ENCODE peak calls at places on chromosomes 16 and 17, in ten cellular contexts. W is lower leg skin, S is AG09309, R is choroid plexus epithelial cell, B is thyroid gland, K is AG04450, M is body of pancreas, I is mammary epithelial cell, G is upper lobe of right lung, A is tibial nerve. Z is an unnamed sample.

GRCh38 chr16:49643429-49644142 is 212.3 kb downstream of the ZNF423 start:
- DNase-seq in B (no peak), W (no peak), S (peak; percentile 63), M (no peak), R (peak; percentile 65), I (no peak), A (no peak), K (no peak), G (no peak), Z (peak; percentile 74)

GRCh38 chr17:73533801-73534574 is 110.3 kb downstream of the SDK2 start:
- DNase-seq in I (no peak), A (no peak), B (no peak), G (no peak), W (no peak), M (no peak), R (no peak), K (no peak), S (no peak), Z (no peak)

GRCh38 chr17:77279448-77280303 is 138.9 kb downstream of the SEC14L1 start:
- DNase-seq in I (peak; percentile 99), K (no peak), B (no peak), G (peak; percentile 93), A (no peak), S (no peak), R (no peak), M (no peak), W (no peak), Z (peak; percentile 72)

GRCh38 chr16:78506372-78507193 is 407.1 kb downstream of the WWOX start:
- DNase-seq in G (no peak), A (no peak), M (no peak), W (no peak), B (no peak), R (no peak), K (no peak), S (no peak), I (no peak), Z (no peak)

GRCh38 chr16:69831212-69832123 is 69.3 kb downstream of the WWP2 start:
- DNase-seq in S (peak; percentile 25), G (no peak), K (no peak), I (no peak), W (no peak), A (no peak), B (no peak), M (no peak), R (peak; percentile 54), Z (peak; percentile 35)

GRCh38 chr17:47703671-47704070 is 9.7 kb downstream of the TBKBP1 start:
- DNase-seq in M (no peak), I (no peak), R (no peak), B (no peak), A (no peak), S (no peak), G (no peak), K (no peak), W (no peak), Z (no peak)

GRCh38 chr16:8655184-8655717 is 19.2 kb upstream of the ABAT start:
- DNase-seq in B (no peak), S (no peak), G (no peak), I (peak; percentile 42), M (peak; percentile 38), R (peak; percentile 63), A (no peak), K (no peak), W (no peak), Z (peak; percentile 46)

GRCh38 chr17:82114447-82114846 is 16.4 kb upstream of the FASN start:
- DNase-seq in R (no peak), S (no peak), M (no peak), I (no peak), A (no peak), B (no peak), G (no peak), W (no peak), K (no peak), Z (no peak)

GRCh38 chr17:47955497-47956461 is 1.9 kb downstream of the PRR15L start:
- DNase-seq in G (peak; percentile 94), A (no peak), S (no peak), B (peak; percentile 99), K (no peak), M (peak; percentile 98), R (peak; percentile 34), I (peak; percentile 30), W (no peak), Z (no peak)

GRCh38 chr16:27230562-27230991 is 27.3 kb downstream of the KDM8 start:
- DNase-seq in A (no peak), K (no peak), M (no peak), G (no peak), R (no peak), I (no peak), B (no peak), W (no peak), S (no peak), Z (no peak)

GRCh38 chr17:76659928-76660614 is 16.5 kb upstream of the ST6GALNAC1 start:
- DNase-seq in I (no peak), K (no peak), W (no peak), B (peak; percentile 93), S (no peak), G (no peak), A (no peak), M (no peak), R (no peak), Z (peak; percentile 49)

DNA sequence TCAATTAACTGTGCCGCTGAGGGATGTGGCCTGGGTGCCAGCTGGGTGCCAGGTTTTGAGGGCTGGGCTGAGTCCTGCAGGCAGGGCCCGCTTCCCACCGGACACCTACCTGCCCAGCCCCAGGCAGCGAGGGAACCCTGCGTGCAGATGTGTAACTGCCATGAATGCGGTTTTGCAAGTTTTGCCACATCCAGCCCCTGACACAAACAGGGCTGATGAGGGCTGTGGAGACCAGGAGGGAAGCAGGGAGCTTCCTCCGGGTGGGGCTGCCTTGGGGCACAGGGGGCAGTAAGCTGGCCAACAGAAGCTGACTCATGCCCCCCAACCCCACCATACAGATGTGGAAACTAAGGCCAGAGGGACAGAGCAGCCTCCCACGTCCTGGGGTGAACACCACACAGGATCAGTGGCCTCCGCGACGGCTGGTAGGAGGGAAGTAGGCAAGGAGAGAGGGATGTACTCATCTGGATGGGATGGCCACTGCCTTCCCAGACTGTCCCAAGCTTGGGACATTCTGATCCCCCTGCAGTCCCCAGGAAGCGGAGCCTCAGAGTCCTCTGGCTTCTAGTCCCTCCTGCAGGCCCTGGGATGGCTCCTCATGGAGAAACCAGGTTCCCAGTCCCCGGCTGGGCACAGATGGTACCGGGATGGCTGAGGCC is 1.6 kb downstream of the UBALD1 start:
- DNase-seq in M (no peak), B (no peak), G (no peak), S (no peak), R (no peak), I (peak; percentile 69), K (no peak), A (no peak), W (no peak), Z (no peak)
- H3K4me3 ChIP-seq in M (peak overlapping the region; percentile 79), B (peak overlapping the region; percentile 94), G (peak overlapping the region; percentile 81), S (peak overlapping the region; percentile 77), R (peak overlapping the region; percentile 86), I (peak overlapping the region; percentile 83), K (peak overlapping the region; percentile 84), A (peak overlapping the region; percentile 98), W (peak overlapping the region; percentile 67), Z (peak overlapping the region; percentile 80)

GRCh38 chr17:80395402-80396151 is 19.4 kb upstream of the ENDOV start:
- DNase-seq in B (no peak), W (no peak), I (no peak), S (no peak), M (no peak), G (no peak), A (no peak), R (no peak), K (no peak), Z (no peak)
- TF ChIP-seq CTCF in B (no peak), W (no peak), I (no peak), S (no peak), M (no peak), G (no peak), A (no peak), R (no peak), K (no peak), Z (no peak)

DNA sequence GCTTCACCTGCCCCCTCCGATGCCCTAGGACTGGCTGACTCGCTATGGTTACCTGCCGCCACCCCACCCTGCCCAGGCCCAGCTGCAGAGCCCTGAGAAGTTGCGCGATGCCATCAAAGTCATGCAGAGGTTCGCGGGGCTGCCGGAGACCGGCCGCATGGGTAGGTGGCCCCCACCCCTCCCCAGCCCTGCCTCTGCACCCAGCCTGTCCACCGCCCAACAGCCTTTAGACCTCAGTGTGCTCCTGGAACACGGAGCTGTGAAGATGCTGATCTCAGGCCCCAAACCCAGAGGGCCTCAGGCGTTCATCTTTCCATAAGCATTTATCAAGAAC is 993 bp downstream of the MMP25 start:
- DNase-seq in B (no peak), G (no peak), M (no peak), W (no peak), S (no peak), I (no peak), A (no peak), R (no peak), K (no peak), Z (no peak)
- H3K4me3 ChIP-seq in B (no peak overlapping the region), G (no peak overlapping the region), M (no peak overlapping the region), W (no peak overlapping the region), S (no peak overlapping the region), I (no peak overlapping the region), A (no peak overlapping the region), R (no peak overlapping the region), K (no peak overlapping the region), Z (no peak overlapping the region)

GRCh38 chr16:55622302-55622701 is 33.5 kb upstream of the SLC6A2 start:
- DNase-seq in W (no peak), G (no peak), R (no peak), S (no peak), M (no peak), B (no peak), K (no peak), I (no peak), A (no peak), Z (no peak)

GRCh38 chr16:55623640-55624039 is 32.1 kb upstream of the SLC6A2 start:
- DNase-seq in G (no peak), S (no peak), A (no peak), I (no peak), R (no peak), K (no peak), M (no peak), B (no peak), W (no peak), Z (no peak)

GRCh38 chr16:55624696-55625095 is 31.1 kb upstream of the SLC6A2 start:
- DNase-seq in W (no peak), B (no peak), K (no peak), I (no peak), A (no peak), G (no peak), S (no peak), M (no peak), R (no peak), Z (no peak)

GRCh38 chr16:55621771-55622170 is 34.0 kb upstream of the SLC6A2 start:
- DNase-seq in A (no peak), I (no peak), G (no peak), R (no peak), M (no peak), S (no peak), W (no peak), B (no peak), K (no peak), Z (no peak)

DNA sequence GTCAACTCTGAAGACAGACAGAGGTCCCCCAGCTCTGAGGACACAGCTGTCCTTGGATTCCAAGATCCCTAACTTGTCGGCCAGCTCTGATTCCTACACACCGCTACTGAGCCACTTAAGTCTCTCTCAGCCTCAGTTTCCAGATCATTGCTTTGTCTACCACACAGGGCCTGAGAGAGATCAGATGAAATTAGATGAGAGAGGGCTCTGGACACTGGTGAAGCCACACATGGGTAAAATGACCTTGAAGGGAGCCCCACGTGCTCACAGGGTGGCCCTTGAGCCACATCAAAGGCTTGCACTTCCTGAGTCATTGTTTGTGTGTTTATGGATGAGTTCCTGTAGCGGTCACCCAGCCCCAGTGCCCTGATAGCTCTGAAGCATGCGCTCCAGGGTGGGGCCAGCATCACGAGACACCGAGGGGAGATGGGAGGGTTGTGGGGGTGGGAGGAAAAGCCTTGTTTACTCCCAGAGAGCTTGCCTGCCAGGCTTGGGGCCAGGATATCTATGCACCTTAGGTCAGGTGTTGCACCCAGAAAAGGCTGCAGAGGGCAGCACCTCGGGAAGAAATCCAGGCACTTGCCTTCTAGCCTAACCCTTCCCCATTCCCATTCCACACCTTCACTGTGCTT is 32.7 kb upstream of the SLC6A2 start:
- DNase-seq in G (no peak), S (no peak), B (no peak), A (no peak), I (peak; percentile 20), M (no peak), R (no peak), K (no peak), W (no peak), Z (peak; percentile 5)
- TF ChIP-seq CTCF in G (peak; percentile 9), S (peak; percentile 9), B (no peak), A (no peak), I (peak; percentile 63), M (no peak), R (peak; percentile 3), K (peak; percentile 3), W (no peak), Z (no peak)

Z was measured in cardiac fibroblast.